ENCODE peak calls at places on chromosomes 13 and 19, in four cellular contexts. T is right atrium auricular region, K is non-pigmented ciliary epithelial cell, D is adipocyte. Z is an unnamed sample.

GRCh38 chr13:29901714-29902631 is 51.6 kb upstream of the UBL3 start:
- DNase-seq in K (peak; percentile 98), D (peak; percentile 95), T (no peak), Z (peak; percentile 50)

GRCh38 chr13:82477436-82477835 is 1404.8 kb downstream of the SLITRK1 start:
- DNase-seq in K (no peak), D (no peak), T (no peak), Z (no peak)

GRCh38 chr13:87128006-87128405 is 543.2 kb upstream of the SLITRK5 start:
- DNase-seq in K (no peak), T (no peak), D (no peak), Z (peak; percentile 90)

GRCh38 chr19:6765738-6766356 is 1.4 kb downstream of the SH2D3A start:
- DNase-seq in D (no peak), T (no peak), K (no peak), Z (no peak)

GRCh38 chr13:52650731-52651130 is 1.9 kb upstream of the SUGT1 start:
- DNase-seq in K (no peak), D (peak; percentile 5), T (no peak), Z (no peak)

GRCh38 chr13:113455384-113455783 is 2.1 kb upstream of the ADPRHL1 start:
- DNase-seq in D (no peak), T (peak; percentile 56), K (no peak), Z (no peak)

GRCh38 chr13:61728468-61728867 is 312.8 kb upstream of the PCDH20 start:
- DNase-seq in T (no peak), D (no peak), K (no peak), Z (peak; percentile 15)

GRCh38 chr13:112647256-112647655 is 42.6 kb upstream of the ATP11A start:
- DNase-seq in T (no peak), K (no peak), D (no peak), Z (no peak)

GRCh38 chr19:10206226-10206873 is 11.6 kb upstream of the DNMT1 start:
- DNase-seq in D (peak; percentile 45), K (no peak), T (no peak), Z (no peak)

GRCh38 chr19:31258211-31259052 is 90.8 kb downstream of the TSHZ3 start:
- DNase-seq in D (no peak), T (peak; percentile 55), K (no peak), Z (no peak)

GRCh38 chr19:16429066-16429758 is 42.6 kb downstream of the EPS15L1 start:
- DNase-seq in T (peak; percentile 78), D (no peak), K (no peak), Z (no peak)

GRCh38 chr19:45177817-45178261 is at the start of gene TRAPPC6A:
- DNase-seq in T (no peak), D (peak; percentile 68), K (peak; percentile 30), Z (peak; percentile 81)

GRCh38 chr19:51075998-51076397 is 6.7 kb downstream of the KLK14 start:
- DNase-seq in T (no peak), K (no peak), D (no peak), Z (no peak)

GRCh38 chr19:41939861-41940442 is 11.7 kb upstream of the ERFL start:
- DNase-seq in K (no peak), T (no peak), D (peak; percentile 52), Z (peak; percentile 85)

GRCh38 chr13:24217601-24218281 is 57.2 kb downstream of the SPATA13 start:
- DNase-seq in K (no peak), T (no peak), D (no peak), Z (peak; percentile 53)

GRCh38 chr13:54912367-54912766 is 1883.8 kb downstream of the OLFM4 start:
- DNase-seq in K (no peak), T (no peak), D (no peak), Z (no peak)

GRCh38 chr13:84896128-84896527 is 903.1 kb downstream of the SLITRK6 start:
- DNase-seq in T (no peak), D (peak; percentile 82), K (peak; percentile 14), Z (peak; percentile 35)

GRCh38 chr13:27379694-27380596 is 44.5 kb upstream of the GTF3A start:
- DNase-seq in K (no peak), D (peak; percentile 71), T (no peak), Z (peak; percentile 59)

GRCh38 chr13:111325941-111326620 is 5.6 kb downstream of the TEX29 start:
- DNase-seq in K (no peak), D (no peak), T (no peak), Z (peak; percentile 79)

GRCh38 chr13:110431851-110432294 is 124.8 kb downstream of the COL4A2 start:
- DNase-seq in T (peak; percentile 58), K (no peak), D (no peak), Z (no peak)

Z was measured in NCI-H69.